ENCODE peak calls at places on chromosomes 4 and X, in five cellular contexts. R, U, L, G and Q are unnamed samples.

GRCh38 chrX:131199086-131199485 is 90.0 kb downstream of the IGSF1 start:
- DNase-seq in R (no peak), U (no peak), L (no peak), G (no peak), Q (no peak)

GRCh38 chr4:8891646-8892555 is 20.3 kb upstream of the HMX1 start:
- DNase-seq in R (no peak), U (peak), L (no peak), G (peak), Q (no peak)

GRCh38 chr4:5812506-5813229 is 80.2 kb downstream of the CRMP1 start:
- DNase-seq in R (peak), U (no peak), L (peak), G (no peak), Q (peak)

GRCh38 chrX:57821703-57822375 is 88.4 kb downstream of the ZXDA start:
- DNase-seq in R (peak), U (no peak), L (peak), G (no peak), Q (no peak)

GRCh38 chr4:152045781-152046571 is 285.2 kb upstream of the GATB start:
- DNase-seq in R (peak), U (peak), L (peak), G (peak), Q (peak)

GRCh38 chr4:791201-791865 is 34.6 kb downstream of the CPLX1 start:
- DNase-seq in R (no peak), U (no peak), L (no peak), G (no peak), Q (no peak)

GRCh38 chr4:6659897-6660296 is 19.4 kb downstream of the MRFAP1 start:
- DNase-seq in R (no peak), U (no peak), L (no peak), G (no peak), Q (no peak)

GRCh38 chr4:4182835-4183568 is 43.7 kb downstream of the OTOP1 start:
- DNase-seq in R (peak), U (peak), L (peak), G (peak), Q (no peak)

GRCh38 chr4:108113229-108113628 is 55.5 kb downstream of the LEF1 start:
- DNase-seq in R (no peak), U (no peak), L (no peak), G (no peak), Q (no peak)

GRCh38 chr4:7412586-7412975 is 22.1 kb downstream of the PSAPL1 start:
- DNase-seq in R (no peak), U (peak), L (no peak), G (peak), Q (no peak)

GRCh38 chr4:121217385-121217784 is 53.3 kb upstream of the TNIP3 start:
- DNase-seq in R (peak), U (no peak), L (no peak), G (no peak), Q (peak)

GRCh38 chrX:11786862-11787261 is 28.8 kb downstream of the MSL3 start:
- DNase-seq in R (no peak), U (no peak), L (no peak), G (no peak), Q (peak)

GRCh38 chrX:11787564-11787963 is 29.5 kb downstream of the MSL3 start:
- DNase-seq in R (peak), U (peak), L (peak), G (peak), Q (peak)

GRCh38 chrX:11784543-11784942 is 26.5 kb downstream of the MSL3 start:
- DNase-seq in R (no peak), U (no peak), L (no peak), G (no peak), Q (no peak)

GRCh38 chrX:11781133-11781532 is 23.1 kb downstream of the MSL3 start:
- DNase-seq in R (no peak), U (no peak), L (no peak), G (no peak), Q (no peak)

GRCh38 chrX:11781734-11782370 is 23.8 kb downstream of the MSL3 start:
- DNase-seq in R (no peak), U (no peak), L (no peak), G (no peak), Q (no peak)
- H2BK12ac ChIP-seq in R (no peak), U (no peak), L (no peak), G (no peak), Q (no peak)

GRCh38 chrX:72634321-72634720 is 61.7 kb upstream of the HDAC8 start:
- DNase-seq in R (no peak), U (no peak), L (no peak), G (no peak), Q (no peak)
- H2BK12ac ChIP-seq in R (no peak), U (no peak), L (no peak), G (no peak), Q (no peak)

GRCh38 chr4:76023381-76023780 is at the start of gene CXCL10:
- DNase-seq in R (peak), U (no peak), L (no peak), G (no peak), Q (peak)
- H2BK12ac ChIP-seq in R (no peak), U (no peak), L (no peak), G (no peak), Q (no peak)

DNA sequence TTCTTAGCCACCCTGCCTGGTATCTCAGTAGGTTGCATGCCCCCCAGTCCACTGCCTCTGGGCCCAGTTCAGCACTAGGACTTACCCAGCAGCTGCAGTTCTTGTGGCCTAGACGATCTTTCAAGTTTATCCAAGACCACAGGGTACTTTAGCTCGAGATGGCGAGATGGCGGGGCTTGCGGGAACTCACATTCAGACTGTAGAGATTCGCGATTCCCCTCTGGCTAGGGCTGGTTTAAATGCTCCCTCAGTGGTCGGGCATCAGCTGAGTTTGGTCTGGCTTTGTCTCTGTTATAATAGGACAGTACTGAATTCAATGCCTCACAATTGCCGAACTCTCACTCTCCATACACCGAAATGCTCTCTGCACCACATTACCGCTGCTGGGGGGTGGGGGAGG is 18.4 kb upstream of the RFC1 start:
- DNase-seq in R (no peak), U (no peak), L (no peak), G (no peak), Q (no peak)
- H2BK12ac ChIP-seq in R (no peak), U (no peak), L (no peak), G (no peak), Q (no peak)